ENCODE peak calls at places on chromosomes 3 and 15, in six cellular contexts. W is AG04450; R is activated naive CD8-positive, alpha-beta T cell treated with anti-CD3 and anti-CD28 coated beads, Interleukin-2, amount 50 U/mL, for 24 hours; U is right atrium auricular region; E is amygdala; J is CD8-positive, alpha-beta T cell. X is an unnamed sample.
A peak's percentile ranks its signal among the peaks of the same experiment; 100 is the strongest.

GRCh38 chr3:53131136-53131495 is 881 bp upstream of the RFT1 start:
- DNase-seq in U (no peak), J (no peak), W (no peak), R (no peak), E (no peak), X (no peak)

GRCh38 chr3:41846850-41847249 is 115.1 kb downstream of the ULK4 start:
- DNase-seq in R (no peak), E (no peak), W (no peak), U (no peak), J (no peak), X (no peak)

GRCh38 chr3:13069495-13069894 is 3.7 kb downstream of the IQSEC1 start:
- DNase-seq in W (no peak), J (peak; percentile 56), R (peak; percentile 54), U (no peak), E (no peak), X (peak; percentile 19)

GRCh38 chr15:67038721-67039120 is 26.7 kb upstream of the SMAD3 start:
- DNase-seq in W (no peak), R (no peak), U (no peak), J (no peak), E (no peak), X (no peak)

GRCh38 chr3:150447631-150448465 is 39.8 kb downstream of the TSC22D2 start:
- DNase-seq in R (no peak), W (no peak), U (no peak), J (no peak), E (no peak), X (no peak)

GRCh38 chr15:55768670-55769185 is 25.8 kb upstream of the PRTG start:
- DNase-seq in E (no peak), U (no peak), R (no peak), J (no peak), W (no peak), X (no peak)

GRCh38 chr3:172658344-172659245 is 52.3 kb downstream of the NCEH1 start:
- DNase-seq in U (no peak), E (no peak), W (peak; percentile 94), J (no peak), R (no peak), X (no peak)

GRCh38 chr15:55526559-55527036 is 18.6 kb upstream of the DNAAF4 start:
- DNase-seq in W (peak; percentile 30), R (no peak), E (no peak), J (no peak), U (no peak), X (no peak)

GRCh38 chr3:67031986-67032385 is 33.9 kb downstream of the KBTBD8 start:
- DNase-seq in R (no peak), W (no peak), E (no peak), U (no peak), J (no peak), X (no peak)

GRCh38 chr15:95603802-95604201 is 726.7 kb upstream of the NR2F2 start:
- DNase-seq in E (no peak), U (no peak), J (no peak), W (no peak), R (no peak), X (no peak)

GRCh38 chr3:149954812-149955211 is 15.9 kb downstream of the PFN2 start:
- DNase-seq in E (no peak), J (no peak), R (no peak), U (no peak), W (no peak), X (no peak)

GRCh38 chr15:87944687-87945086 is 311.9 kb downstream of the NTRK3 start:
- DNase-seq in J (no peak), W (no peak), E (no peak), R (no peak), U (no peak), X (no peak)

GRCh38 chr3:142976621-142977398 is 13.3 kb upstream of the PAQR9 start:
- DNase-seq in J (no peak), W (peak; percentile 85), R (no peak), U (peak; percentile 90), E (no peak), X (no peak)

GRCh38 chr3:70822777-70823176 is 510.3 kb upstream of the MDFIC2 start:
- DNase-seq in J (no peak), W (no peak), U (no peak), E (no peak), R (no peak), X (no peak)

GRCh38 chr15:87716422-87716821 is 540.1 kb downstream of the NTRK3 start:
- DNase-seq in E (no peak), U (no peak), R (no peak), W (no peak), J (no peak), X (no peak)

GRCh38 chr15:47997712-47998111 is 123.1 kb upstream of the SLC24A5 start:
- DNase-seq in E (no peak), J (no peak), U (no peak), W (no peak), R (no peak), X (no peak)

GRCh38 chr15:77525411-77525811 is 104.7 kb downstream of the HMG20A start:
- DNase-seq in E (no peak), W (no peak), R (no peak), J (no peak), U (no peak), X (no peak)

GRCh38 chr15:63380828-63381282 is 791 bp downstream of the CA12 start:
- DNase-seq in W (no peak), U (no peak), J (no peak), R (no peak), E (no peak), X (no peak)

GRCh38 chr3:16085410-16085809 is 89.1 kb upstream of the GALNT15 start:
- DNase-seq in E (no peak), W (no peak), U (no peak), R (no peak), J (no peak), X (no peak)

GRCh38 chr3:32347286-32348125 is 44.1 kb upstream of the CMTM7 start:
- DNase-seq in E (no peak), R (no peak), W (no peak), U (peak; percentile 61), J (no peak), X (no peak)

GRCh38 chr3:155934215-155934614 is 63.8 kb downstream of the GMPS start:
- DNase-seq in J (no peak), U (no peak), W (no peak), R (no peak), E (no peak), X (no peak)

GRCh38 chr3:175150812-175151411 is 291.8 kb downstream of the NAALADL2 start:
- DNase-seq in R (no peak), E (no peak), U (no peak), W (no peak), J (no peak), X (no peak)

GRCh38 chr15:58070801-58071418 is 5.4 kb upstream of the ALDH1A2 start:
- DNase-seq in J (peak; percentile 37), R (peak; percentile 65), W (no peak), U (peak; percentile 77), E (no peak), X (no peak)

GRCh38 chr3:171565671-171566070 is 105.5 kb upstream of the TNIK start:
- DNase-seq in R (no peak), E (no peak), W (no peak), J (no peak), U (no peak), X (no peak)

GRCh38 chr3:184562875-184563568 is 1.4 kb downstream of the EPHB3 start:
- DNase-seq in J (no peak), R (no peak), E (no peak), U (no peak), W (no peak), X (no peak)